ENCODE peak calls at places on chromosomes 12 and 14, in six cellular contexts. T, J, C, N, L and D are unnamed samples.

GRCh38 chr14:53106768-53107167 is 46.4 kb downstream of the DDHD1 start:
- DNase-seq in L (no peak), N (no peak), J (no peak), C (no peak), T (no peak), D (no peak)

GRCh38 chr14:35965425-35965824 is 139.3 kb downstream of the BRMS1L start:
- DNase-seq in L (no peak), C (no peak), J (no peak), N (no peak), T (no peak), D (no peak)

GRCh38 chr12:105330938-105331804 is 680 bp downstream of the C12orf75 start:
- DNase-seq in N (no peak), J (no peak), L (no peak), T (no peak), C (no peak), D (no peak)

GRCh38 chr12:115697341-115697740 is 580.2 kb downstream of the MED13L start:
- DNase-seq in L (no peak), C (no peak), N (no peak), T (no peak), J (no peak), D (no peak)

GRCh38 chr12:100141998-100142850 is 450 bp downstream of the BLTP3B start:
- DNase-seq in T (no peak), N (no peak), L (peak; percentile 41), J (peak; percentile 72), C (peak; percentile 81), D (no peak)

GRCh38 chr14:101350710-101351109 is 210.6 kb upstream of the DIO3 start:
- DNase-seq in C (no peak), T (no peak), N (no peak), L (no peak), J (no peak), D (no peak)

GRCh38 chr12:57603758-57604453 is 718 bp upstream of the DTX3 start:
- DNase-seq in J (no peak), L (no peak), T (no peak), C (no peak), N (no peak), D (no peak)

GRCh38 chr14:25132734-25133422 is 82.9 kb upstream of the STXBP6 start:
- DNase-seq in C (peak; percentile 61), J (peak; percentile 84), L (peak; percentile 39), N (no peak), T (no peak), D (peak; percentile 25)

GRCh38 chr12:22588817-22589216 is 36.2 kb upstream of the ETNK1 start:
- DNase-seq in J (peak; percentile 10), L (no peak), N (no peak), T (no peak), C (no peak), D (no peak)

GRCh38 chr12:42483534-42483857 is 106.0 kb downstream of the PRICKLE1 start:
- DNase-seq in N (no peak), J (no peak), C (peak; percentile 87), T (no peak), L (no peak), D (no peak)

GRCh38 chr14:66758031-66758613 is 250.2 kb downstream of the GPHN start:
- DNase-seq in N (no peak), L (no peak), T (no peak), C (no peak), J (peak; percentile 50), D (no peak)

GRCh38 chr12:123384318-123384993 is 524 bp downstream of the KMT5A start:
- DNase-seq in J (no peak), L (no peak), N (no peak), C (peak; percentile 44), T (no peak), D (no peak)

GRCh38 chr14:20680363-20680762 is 4.0 kb upstream of the RNASE4 start:
- DNase-seq in T (no peak), N (no peak), L (no peak), C (no peak), J (no peak), D (no peak)
- H3K4me3 ChIP-seq in T (peak overlapping the region; percentile 72), N (peak overlapping the region; percentile 73), L (peak overlapping the region; percentile 93), C (peak overlapping the region; percentile 93), J (peak overlapping the region; percentile 89), D (peak overlapping the region; percentile 81)

GRCh38 chr12:93742086-93742934 is 65.1 kb downstream of the CRADD start:
- DNase-seq in T (peak; percentile 29), C (peak; percentile 93), N (no peak), J (peak; percentile 55), L (peak; percentile 18), D (peak; percentile 38)
- TF ChIP-seq POLR2AphosphoS5 in T (no peak), C (no peak), N (no peak), J (no peak), L (no peak), D (no peak)

GRCh38 chr14:68982581-68982980 is 3.5 kb upstream of the ACTN1 start:
- DNase-seq in N (no peak), L (no peak), J (no peak), C (no peak), T (no peak), D (no peak)
- TF ChIP-seq REST in N (no peak), L (no peak), J (no peak), C (no peak), T (no peak), D (no peak)

GRCh38 chr12:114691196-114691595 is 7.2 kb upstream of the TBX3 start:
- DNase-seq in L (no peak), J (no peak), T (no peak), N (no peak), C (peak; percentile 35), D (no peak)
- H3K4me3 ChIP-seq in L (no peak overlapping the region), J (no peak overlapping the region), T (no peak overlapping the region), N (no peak overlapping the region), C (no peak overlapping the region), D (no peak overlapping the region)